ENCODE peak calls at places on chromosomes 13 and 19, in eight cellular contexts. D is EL; E is NCI-H1436; Q is stimulated activated CD8-positive, alpha-beta memory T cell treated with anti-CD3 and anti-CD28 coated beads, Interleukin-15, amount 100 ng/mL, for 24 hours; T is HFF-Myc; Z is lung; U is heart right ventricle; O is stimulated activated naive CD4-positive, alpha-beta T cell. V is an unnamed sample.

GRCh38 chr13:72221276-72221962 is 354.4 kb upstream of the DACH1 start:
- DNase-seq in Q (peak), E (no peak), D (peak), O (no peak), T (no peak), U (no peak), Z (no peak), V (peak)

GRCh38 chr19:14686411-14686810 is 3.4 kb upstream of the ZNF333 start:
- DNase-seq in E (no peak), D (no peak), Q (no peak), Z (no peak), U (no peak), O (no peak), T (no peak), V (no peak)

GRCh38 chr13:46721054-46721453 is 75.9 kb downstream of the ESD start:
- DNase-seq in D (peak), T (peak), E (peak), Q (no peak), O (peak), Z (no peak), U (peak), V (peak)

GRCh38 chr19:10043286-10043927 is 30.1 kb downstream of the RDH8 start:
- DNase-seq in T (no peak), U (no peak), E (no peak), Q (no peak), Z (no peak), D (peak), O (no peak), V (no peak)

GRCh38 chr13:46124531-46124966 is 19.7 kb upstream of the CPB2 start:
- DNase-seq in Q (no peak), Z (peak), T (no peak), D (no peak), O (no peak), E (no peak), U (no peak), V (no peak)

GRCh38 chr13:112443191-112444000 is 67.2 kb downstream of the SPACA7 start:
- DNase-seq in D (no peak), Q (no peak), U (no peak), T (no peak), E (no peak), O (no peak), Z (peak), V (no peak)

GRCh38 chr13:110923086-110923485 is 8.2 kb upstream of the ANKRD10 start:
- DNase-seq in Q (no peak), D (no peak), E (no peak), T (no peak), U (no peak), O (no peak), Z (no peak), V (no peak)

GRCh38 chr19:56341948-56342347 is 27.3 kb upstream of the ZSCAN5A start:
- DNase-seq in Q (no peak), D (no peak), O (no peak), Z (no peak), U (no peak), E (no peak), T (no peak), V (no peak)

GRCh38 chr13:100124265-100124664 is 35.4 kb downstream of the PCCA start:
- DNase-seq in U (no peak), T (no peak), E (no peak), O (no peak), D (no peak), Z (no peak), Q (no peak), V (no peak)

GRCh38 chr19:13033819-13034611 is 38.7 kb downstream of the NFIX start:
- DNase-seq in Q (no peak), O (no peak), T (no peak), Z (peak), D (peak), U (peak), E (peak), V (peak)

GRCh38 chr13:39900106-39900750 is 244.8 kb downstream of the COG6 start:
- DNase-seq in U (no peak), T (no peak), Z (no peak), E (no peak), O (no peak), D (no peak), Q (no peak), V (no peak)

GRCh38 chr19:8696993-8697392 is 1.6 kb downstream of the ACTL9 start:
- DNase-seq in U (no peak), Q (no peak), O (no peak), E (no peak), T (no peak), Z (no peak), D (no peak), V (no peak)

GRCh38 chr19:29482855-29483640 is 42.7 kb upstream of the VSTM2B start:
- DNase-seq in E (no peak), U (no peak), T (no peak), Q (no peak), O (no peak), Z (peak), D (no peak), V (no peak)

GRCh38 chr19:11446652-11447301 is 11.3 kb downstream of the PRKCSH start:
- DNase-seq in Z (peak), O (no peak), E (no peak), D (peak), T (no peak), Q (no peak), U (peak), V (peak)

GRCh38 chr19:55087542-55087935 is 11.9 kb downstream of the EPS8L1 start:
- DNase-seq in T (no peak), D (peak), Q (no peak), O (no peak), E (no peak), Z (no peak), U (no peak), V (no peak)

GRCh38 chr13:73235385-73235784 is 176.6 kb downstream of the KLF5 start:
- DNase-seq in Q (no peak), E (no peak), T (no peak), O (no peak), Z (no peak), U (no peak), D (no peak), V (no peak)

GRCh38 chr19:44807162-44807561 is 1.7 kb upstream of the BCAM start:
- DNase-seq in E (no peak), O (no peak), Q (no peak), Z (peak), U (no peak), T (no peak), D (no peak), V (peak)

GRCh38 chr13:39249971-39250370 is 211.7 kb downstream of the NHLRC3 start:
- DNase-seq in Z (no peak), U (no peak), D (no peak), Q (no peak), T (no peak), O (no peak), E (no peak), V (no peak)

GRCh38 chr19:18446145-18446810 is 8.3 kb upstream of the ISYNA1 start:
- DNase-seq in Z (no peak), E (no peak), T (no peak), D (no peak), Q (no peak), O (no peak), U (no peak), V (no peak)

V was measured in right lobe of liver.